ENCODE peak calls at places on chromosomes 11 and 22, in nine cellular contexts. One of them, this sample, is unnamed.

GRCh38 chr22:38298312-38299000 is 18.8 kb downstream of the CSNK1E start:
- DNase-seq in AG20443: peak; percentile 57
- DNase-seq in activated naive CD4-positive, alpha-beta T cell: peak; percentile 36
- DNase-seq in GM03348: no peak
- DNase-seq in NCI-H1092: no peak
- DNase-seq in stimulated activated CD4-positive, alpha-beta T cell treated with anti-CD3 and anti-CD28 coated beads, Interleukin-1b, Interleukin-23, amount 100 ng/mL, for 24 hours: no peak
- DNase-seq in HS-5: peak; percentile 99
- DNase-seq in HTR-8/SVneo: peak; percentile 77
- DNase-seq in fibroblast of the conjunctiva: peak; percentile 63
- DNase-seq in this sample: no peak

GRCh38 chr11:69089258-69089657 is 40.5 kb downstream of the TPCN2 start:
- DNase-seq in AG20443: peak; percentile 85
- DNase-seq in activated naive CD4-positive, alpha-beta T cell: no peak
- DNase-seq in GM03348: peak; percentile 78
- DNase-seq in NCI-H1092: no peak
- DNase-seq in stimulated activated CD4-positive, alpha-beta T cell treated with anti-CD3 and anti-CD28 coated beads, Interleukin-1b, Interleukin-23, amount 100 ng/mL, for 24 hours: no peak
- DNase-seq in HS-5: peak; percentile 44
- DNase-seq in HTR-8/SVneo: no peak
- DNase-seq in fibroblast of the conjunctiva: no peak
- DNase-seq in this sample: peak; percentile 31

GRCh38 chr11:117538731-117539130 is 211.1 kb downstream of the CEP164 start:
- DNase-seq in AG20443: no peak
- DNase-seq in activated naive CD4-positive, alpha-beta T cell: no peak
- DNase-seq in GM03348: no peak
- DNase-seq in NCI-H1092: no peak
- DNase-seq in stimulated activated CD4-positive, alpha-beta T cell treated with anti-CD3 and anti-CD28 coated beads, Interleukin-1b, Interleukin-23, amount 100 ng/mL, for 24 hours: no peak
- DNase-seq in HS-5: no peak
- DNase-seq in HTR-8/SVneo: no peak
- DNase-seq in fibroblast of the conjunctiva: no peak
- DNase-seq in this sample: no peak

GRCh38 chr11:90756617-90757016 is 533.8 kb upstream of the CHORDC1 start:
- DNase-seq in AG20443: no peak
- DNase-seq in activated naive CD4-positive, alpha-beta T cell: no peak
- DNase-seq in GM03348: no peak
- DNase-seq in NCI-H1092: no peak
- DNase-seq in stimulated activated CD4-positive, alpha-beta T cell treated with anti-CD3 and anti-CD28 coated beads, Interleukin-1b, Interleukin-23, amount 100 ng/mL, for 24 hours: no peak
- DNase-seq in HS-5: no peak
- DNase-seq in HTR-8/SVneo: no peak
- DNase-seq in fibroblast of the conjunctiva: no peak
- DNase-seq in this sample: no peak

GRCh38 chr11:75184757-75185156 is 33.9 kb downstream of the SLCO2B1 start:
- DNase-seq in AG20443: no peak
- DNase-seq in activated naive CD4-positive, alpha-beta T cell: no peak
- DNase-seq in GM03348: no peak
- DNase-seq in NCI-H1092: no peak
- DNase-seq in stimulated activated CD4-positive, alpha-beta T cell treated with anti-CD3 and anti-CD28 coated beads, Interleukin-1b, Interleukin-23, amount 100 ng/mL, for 24 hours: no peak
- DNase-seq in HS-5: no peak
- DNase-seq in HTR-8/SVneo: no peak
- DNase-seq in fibroblast of the conjunctiva: no peak
- DNase-seq in this sample: no peak

GRCh38 chr11:11770274-11770673 is 71.5 kb upstream of the USP47 start:
- DNase-seq in AG20443: no peak
- DNase-seq in activated naive CD4-positive, alpha-beta T cell: no peak
- DNase-seq in GM03348: no peak
- DNase-seq in NCI-H1092: no peak
- DNase-seq in stimulated activated CD4-positive, alpha-beta T cell treated with anti-CD3 and anti-CD28 coated beads, Interleukin-1b, Interleukin-23, amount 100 ng/mL, for 24 hours: no peak
- DNase-seq in HS-5: no peak
- DNase-seq in HTR-8/SVneo: no peak
- DNase-seq in fibroblast of the conjunctiva: no peak
- DNase-seq in this sample: no peak

GRCh38 chr11:125376856-125377255 is 119.2 kb downstream of the FEZ1 start:
- DNase-seq in AG20443: peak; percentile 60
- DNase-seq in activated naive CD4-positive, alpha-beta T cell: no peak
- DNase-seq in GM03348: no peak
- DNase-seq in NCI-H1092: no peak
- DNase-seq in stimulated activated CD4-positive, alpha-beta T cell treated with anti-CD3 and anti-CD28 coated beads, Interleukin-1b, Interleukin-23, amount 100 ng/mL, for 24 hours: no peak
- DNase-seq in HS-5: no peak
- DNase-seq in HTR-8/SVneo: no peak
- DNase-seq in fibroblast of the conjunctiva: no peak
- DNase-seq in this sample: no peak

GRCh38 chr11:68412593-68413475 is 47.7 kb upstream of the PPP6R3 start:
- DNase-seq in AG20443: peak; percentile 93
- DNase-seq in activated naive CD4-positive, alpha-beta T cell: no peak
- DNase-seq in GM03348: peak; percentile 80
- DNase-seq in NCI-H1092: no peak
- DNase-seq in stimulated activated CD4-positive, alpha-beta T cell treated with anti-CD3 and anti-CD28 coated beads, Interleukin-1b, Interleukin-23, amount 100 ng/mL, for 24 hours: no peak
- DNase-seq in HS-5: no peak
- DNase-seq in HTR-8/SVneo: no peak
- DNase-seq in fibroblast of the conjunctiva: no peak
- DNase-seq in this sample: no peak

GRCh38 chr11:94185387-94186084 is 56.9 kb downstream of the PANX1 start:
- DNase-seq in AG20443: peak; percentile 22
- DNase-seq in activated naive CD4-positive, alpha-beta T cell: no peak
- DNase-seq in GM03348: peak; percentile 51
- DNase-seq in NCI-H1092: no peak
- DNase-seq in stimulated activated CD4-positive, alpha-beta T cell treated with anti-CD3 and anti-CD28 coated beads, Interleukin-1b, Interleukin-23, amount 100 ng/mL, for 24 hours: no peak
- DNase-seq in HS-5: peak; percentile 40
- DNase-seq in HTR-8/SVneo: no peak
- DNase-seq in fibroblast of the conjunctiva: peak; percentile 16
- DNase-seq in this sample: peak; percentile 67

GRCh38 chr11:78417175-78417887 is at the start of gene GAB2:
- DNase-seq in AG20443: no peak
- DNase-seq in activated naive CD4-positive, alpha-beta T cell: peak; percentile 37
- DNase-seq in GM03348: no peak
- DNase-seq in NCI-H1092: no peak
- DNase-seq in stimulated activated CD4-positive, alpha-beta T cell treated with anti-CD3 and anti-CD28 coated beads, Interleukin-1b, Interleukin-23, amount 100 ng/mL, for 24 hours: no peak
- DNase-seq in HS-5: no peak
- DNase-seq in HTR-8/SVneo: no peak
- DNase-seq in fibroblast of the conjunctiva: no peak
- DNase-seq in this sample: no peak

GRCh38 chr11:71525188-71525937 is 1.7 kb upstream of the KRTAP5-7 start:
- DNase-seq in AG20443: no peak
- DNase-seq in activated naive CD4-positive, alpha-beta T cell: no peak
- DNase-seq in GM03348: no peak
- DNase-seq in NCI-H1092: no peak
- DNase-seq in stimulated activated CD4-positive, alpha-beta T cell treated with anti-CD3 and anti-CD28 coated beads, Interleukin-1b, Interleukin-23, amount 100 ng/mL, for 24 hours: no peak
- DNase-seq in HS-5: no peak
- DNase-seq in HTR-8/SVneo: no peak
- DNase-seq in fibroblast of the conjunctiva: no peak
- DNase-seq in this sample: no peak

GRCh38 chr22:29782061-29782845 is 15.1 kb downstream of the UQCR10 start:
- DNase-seq in AG20443: peak; percentile 67
- DNase-seq in activated naive CD4-positive, alpha-beta T cell: no peak
- DNase-seq in GM03348: peak; percentile 79
- DNase-seq in NCI-H1092: no peak
- DNase-seq in stimulated activated CD4-positive, alpha-beta T cell treated with anti-CD3 and anti-CD28 coated beads, Interleukin-1b, Interleukin-23, amount 100 ng/mL, for 24 hours: no peak
- DNase-seq in HS-5: no peak
- DNase-seq in HTR-8/SVneo: no peak
- DNase-seq in fibroblast of the conjunctiva: no peak
- DNase-seq in this sample: no peak

GRCh38 chr11:12117200-12117995 is 7.0 kb downstream of the MICAL2 start:
- DNase-seq in AG20443: no peak
- DNase-seq in activated naive CD4-positive, alpha-beta T cell: no peak
- DNase-seq in GM03348: no peak
- DNase-seq in NCI-H1092: no peak
- DNase-seq in stimulated activated CD4-positive, alpha-beta T cell treated with anti-CD3 and anti-CD28 coated beads, Interleukin-1b, Interleukin-23, amount 100 ng/mL, for 24 hours: no peak
- DNase-seq in HS-5: no peak
- DNase-seq in HTR-8/SVneo: no peak
- DNase-seq in fibroblast of the conjunctiva: no peak
- DNase-seq in this sample: no peak

GRCh38 chr22:40463017-40463631 is 92.7 kb downstream of the SGSM3 start:
- DNase-seq in AG20443: no peak
- DNase-seq in activated naive CD4-positive, alpha-beta T cell: peak; percentile 17
- DNase-seq in GM03348: no peak
- DNase-seq in NCI-H1092: no peak
- DNase-seq in stimulated activated CD4-positive, alpha-beta T cell treated with anti-CD3 and anti-CD28 coated beads, Interleukin-1b, Interleukin-23, amount 100 ng/mL, for 24 hours: no peak
- DNase-seq in HS-5: no peak
- DNase-seq in HTR-8/SVneo: no peak
- DNase-seq in fibroblast of the conjunctiva: no peak
- DNase-seq in this sample: no peak

GRCh38 chr22:44292007-44292370 is 20.8 kb downstream of the SHISAL1 start:
- DNase-seq in AG20443: no peak
- DNase-seq in activated naive CD4-positive, alpha-beta T cell: no peak
- DNase-seq in GM03348: no peak
- DNase-seq in NCI-H1092: no peak
- DNase-seq in stimulated activated CD4-positive, alpha-beta T cell treated with anti-CD3 and anti-CD28 coated beads, Interleukin-1b, Interleukin-23, amount 100 ng/mL, for 24 hours: no peak
- DNase-seq in HS-5: no peak
- DNase-seq in HTR-8/SVneo: no peak
- DNase-seq in fibroblast of the conjunctiva: no peak
- DNase-seq in this sample: no peak

GRCh38 chr22:29879738-29880137 is 3.2 kb upstream of the MTMR3 start:
- DNase-seq in AG20443: no peak
- DNase-seq in activated naive CD4-positive, alpha-beta T cell: no peak
- DNase-seq in GM03348: no peak
- DNase-seq in NCI-H1092: no peak
- DNase-seq in stimulated activated CD4-positive, alpha-beta T cell treated with anti-CD3 and anti-CD28 coated beads, Interleukin-1b, Interleukin-23, amount 100 ng/mL, for 24 hours: no peak
- DNase-seq in HS-5: no peak
- DNase-seq in HTR-8/SVneo: peak; percentile 8
- DNase-seq in fibroblast of the conjunctiva: no peak
- DNase-seq in this sample: no peak

GRCh38 chr11:74749127-74749964 is 697 bp downstream of the RNF169 start:
- DNase-seq in AG20443: peak; percentile 82
- DNase-seq in activated naive CD4-positive, alpha-beta T cell: peak; percentile 26
- DNase-seq in GM03348: peak; percentile 78
- DNase-seq in NCI-H1092: no peak
- DNase-seq in stimulated activated CD4-positive, alpha-beta T cell treated with anti-CD3 and anti-CD28 coated beads, Interleukin-1b, Interleukin-23, amount 100 ng/mL, for 24 hours: no peak
- DNase-seq in HS-5: no peak
- DNase-seq in HTR-8/SVneo: peak; percentile 57
- DNase-seq in fibroblast of the conjunctiva: no peak
- DNase-seq in this sample: no peak

GRCh38 chr11:59678813-59679165 is 10.0 kb upstream of the PATL1 start:
- DNase-seq in AG20443: no peak
- DNase-seq in activated naive CD4-positive, alpha-beta T cell: no peak
- DNase-seq in GM03348: no peak
- DNase-seq in NCI-H1092: no peak
- DNase-seq in stimulated activated CD4-positive, alpha-beta T cell treated with anti-CD3 and anti-CD28 coated beads, Interleukin-1b, Interleukin-23, amount 100 ng/mL, for 24 hours: no peak
- DNase-seq in HS-5: no peak
- DNase-seq in HTR-8/SVneo: no peak
- DNase-seq in fibroblast of the conjunctiva: no peak
- DNase-seq in this sample: no peak

GRCh38 chr11:129279326-129280026 is 87.4 kb upstream of the ARHGAP32 start:
- DNase-seq in AG20443: peak; percentile 97
- DNase-seq in activated naive CD4-positive, alpha-beta T cell: peak; percentile 79
- DNase-seq in GM03348: peak; percentile 99
- DNase-seq in NCI-H1092: peak; percentile 91
- DNase-seq in stimulated activated CD4-positive, alpha-beta T cell treated with anti-CD3 and anti-CD28 coated beads, Interleukin-1b, Interleukin-23, amount 100 ng/mL, for 24 hours: peak; percentile 37
- DNase-seq in HS-5: no peak
- DNase-seq in HTR-8/SVneo: peak; percentile 48
- DNase-seq in fibroblast of the conjunctiva: peak; percentile 39
- DNase-seq in this sample: peak; percentile 37

GRCh38 chr11:71518506-71519471 is 8.3 kb upstream of the KRTAP5-7 start:
- DNase-seq in AG20443: no peak
- DNase-seq in activated naive CD4-positive, alpha-beta T cell: no peak
- DNase-seq in GM03348: no peak
- DNase-seq in NCI-H1092: no peak
- DNase-seq in stimulated activated CD4-positive, alpha-beta T cell treated with anti-CD3 and anti-CD28 coated beads, Interleukin-1b, Interleukin-23, amount 100 ng/mL, for 24 hours: no peak
- DNase-seq in HS-5: no peak
- DNase-seq in HTR-8/SVneo: no peak
- DNase-seq in fibroblast of the conjunctiva: no peak
- DNase-seq in this sample: no peak

GRCh38 chr11:120660024-120660565 is 148.5 kb downstream of the GRIK4 start:
- DNase-seq in AG20443: peak; percentile 61
- DNase-seq in activated naive CD4-positive, alpha-beta T cell: no peak
- DNase-seq in GM03348: peak; percentile 53
- DNase-seq in NCI-H1092: no peak
- DNase-seq in stimulated activated CD4-positive, alpha-beta T cell treated with anti-CD3 and anti-CD28 coated beads, Interleukin-1b, Interleukin-23, amount 100 ng/mL, for 24 hours: no peak
- DNase-seq in HS-5: no peak
- DNase-seq in HTR-8/SVneo: peak; percentile 40
- DNase-seq in fibroblast of the conjunctiva: no peak
- DNase-seq in this sample: no peak

This sample was measured in AG09319.